ENCODE peak calls at places on chromosome 1, in seven cellular contexts. One of them, this sample, is unnamed. For H3K4me1, the result is how much of the 10 kb centered on the place peaks cover.

GRCh38 chr1:1920608-1921458 is 1.8 kb upstream of the TMEM52 start:
- DNase-seq in uterus: no peak
- DNase-seq in heart left ventricle: peak
- DNase-seq in neural progenitor cell: no peak
- DNase-seq in cardiac muscle cell: no peak
- DNase-seq in right lobe of liver: peak
- DNase-seq in colonic mucosa: no peak
- DNase-seq in this sample: peak

GRCh38 chr1:245428681-245429080 is 273.9 kb downstream of the KIF26B start:
- DNase-seq in neural progenitor cell: no peak
- DNase-seq in right lobe of liver: no peak
- DNase-seq in heart left ventricle: no peak
- DNase-seq in uterus: no peak
- DNase-seq in cardiac muscle cell: no peak
- DNase-seq in colonic mucosa: no peak
- DNase-seq in this sample: no peak

GRCh38 chr1:11697893-11698210 is 6.3 kb downstream of the DRAXIN start:
- DNase-seq in neural progenitor cell: no peak
- DNase-seq in colonic mucosa: no peak
- DNase-seq in cardiac muscle cell: no peak
- DNase-seq in uterus: no peak
- DNase-seq in right lobe of liver: no peak
- DNase-seq in heart left ventricle: no peak
- DNase-seq in this sample: no peak

GRCh38 chr1:5611431-5611830 is 380.8 kb downstream of the NPHP4 start:
- DNase-seq in heart left ventricle: no peak
- DNase-seq in neural progenitor cell: no peak
- DNase-seq in uterus: no peak
- DNase-seq in colonic mucosa: no peak
- DNase-seq in right lobe of liver: no peak
- DNase-seq in cardiac muscle cell: no peak
- DNase-seq in this sample: no peak

GRCh38 chr1:147723691-147724323 is 36.6 kb downstream of the GJA5 start:
- DNase-seq in heart left ventricle: peak
- DNase-seq in right lobe of liver: no peak
- DNase-seq in neural progenitor cell: peak
- DNase-seq in cardiac muscle cell: peak
- DNase-seq in colonic mucosa: peak
- DNase-seq in uterus: peak
- DNase-seq in this sample: peak

GRCh38 chr1:227395391-227396028 is 77.2 kb upstream of the CDC42BPA start:
- DNase-seq in colonic mucosa: no peak
- DNase-seq in uterus: no peak
- DNase-seq in neural progenitor cell: no peak
- DNase-seq in heart left ventricle: no peak
- DNase-seq in right lobe of liver: no peak
- DNase-seq in cardiac muscle cell: peak
- DNase-seq in this sample: no peak

GRCh38 chr1:110412576-110412975 is 5.1 kb upstream of the LAMTOR5 start:
- DNase-seq in right lobe of liver: peak
- DNase-seq in cardiac muscle cell: peak
- DNase-seq in heart left ventricle: peak
- DNase-seq in uterus: peak
- DNase-seq in neural progenitor cell: peak
- DNase-seq in colonic mucosa: peak
- DNase-seq in this sample: peak

GRCh38 chr1:193388165-193388564 is 201.8 kb upstream of the B3GALT2 start:
- DNase-seq in colonic mucosa: no peak
- DNase-seq in cardiac muscle cell: no peak
- DNase-seq in heart left ventricle: no peak
- DNase-seq in right lobe of liver: no peak
- DNase-seq in neural progenitor cell: no peak
- DNase-seq in uterus: no peak
- DNase-seq in this sample: no peak

GRCh38 chr1:15411593-15412487 is 2.2 kb downstream of the EFHD2 start:
- DNase-seq in heart left ventricle: peak
- DNase-seq in right lobe of liver: peak
- DNase-seq in colonic mucosa: peak
- DNase-seq in cardiac muscle cell: peak
- DNase-seq in neural progenitor cell: no peak
- DNase-seq in uterus: no peak
- DNase-seq in this sample: peak

GRCh38 chr1:12327566-12327965 is 97.7 kb downstream of the VPS13D start:
- DNase-seq in colonic mucosa: no peak
- DNase-seq in heart left ventricle: no peak
- DNase-seq in uterus: no peak
- DNase-seq in cardiac muscle cell: no peak
- DNase-seq in right lobe of liver: no peak
- DNase-seq in neural progenitor cell: no peak
- DNase-seq in this sample: no peak

GRCh38 chr1:214660900-214661299 is 57.9 kb downstream of the CENPF start:
- DNase-seq in heart left ventricle: peak
- DNase-seq in cardiac muscle cell: peak
- DNase-seq in right lobe of liver: no peak
- DNase-seq in neural progenitor cell: peak
- DNase-seq in colonic mucosa: peak
- DNase-seq in uterus: peak
- DNase-seq in this sample: no peak

GRCh38 chr1:236907205-236907604 is 97.0 kb downstream of the MT1HL1 start:
- DNase-seq in right lobe of liver: no peak
- DNase-seq in neural progenitor cell: peak
- DNase-seq in uterus: no peak
- DNase-seq in heart left ventricle: no peak
- DNase-seq in cardiac muscle cell: no peak
- DNase-seq in colonic mucosa: no peak
- DNase-seq in this sample: no peak

GRCh38 chr1:8873506-8874229 is 4.8 kb downstream of the ENO1 start:
- DNase-seq in uterus: peak
- DNase-seq in colonic mucosa: peak
- DNase-seq in heart left ventricle: peak
- DNase-seq in right lobe of liver: peak
- DNase-seq in cardiac muscle cell: peak
- DNase-seq in neural progenitor cell: peak
- DNase-seq in this sample: peak

GRCh38 chr1:219173758-219174671 is at the start of gene LYPLAL1:
- DNase-seq in heart left ventricle: peak
- DNase-seq in colonic mucosa: peak
- DNase-seq in cardiac muscle cell: peak
- DNase-seq in right lobe of liver: peak
- DNase-seq in uterus: peak
- DNase-seq in neural progenitor cell: peak
- DNase-seq in this sample: peak

GRCh38 chr1:17232759-17233661 is 15.9 kb upstream of the PADI3 start:
- DNase-seq in colonic mucosa: peak
- DNase-seq in cardiac muscle cell: peak
- DNase-seq in right lobe of liver: no peak
- DNase-seq in neural progenitor cell: no peak
- DNase-seq in heart left ventricle: no peak
- DNase-seq in uterus: no peak
- DNase-seq in this sample: no peak

GRCh38 chr1:78718566-78718965 is 68.9 kb downstream of the IFI44 start:
- DNase-seq in uterus: no peak
- DNase-seq in cardiac muscle cell: no peak
- DNase-seq in right lobe of liver: no peak
- DNase-seq in neural progenitor cell: no peak
- DNase-seq in colonic mucosa: no peak
- DNase-seq in heart left ventricle: no peak
- DNase-seq in this sample: no peak

GRCh38 chr1:42742617-42743301 is 2.7 kb upstream of the CLDN19 start:
- DNase-seq in right lobe of liver: no peak
- DNase-seq in uterus: no peak
- DNase-seq in colonic mucosa: no peak
- DNase-seq in neural progenitor cell: no peak
- DNase-seq in heart left ventricle: no peak
- DNase-seq in cardiac muscle cell: no peak
- DNase-seq in this sample: no peak

GRCh38 chr1:84254703-84255238 is 46.7 kb upstream of the SAMD13 start:
- DNase-seq in right lobe of liver: no peak
- DNase-seq in cardiac muscle cell: no peak
- DNase-seq in neural progenitor cell: peak
- DNase-seq in colonic mucosa: no peak
- DNase-seq in heart left ventricle: no peak
- DNase-seq in uterus: no peak
- DNase-seq in this sample: no peak

GRCh38 chr1:204075890-204076837 is 3.2 kb downstream of the SOX13 start:
- DNase-seq in cardiac muscle cell: no peak
- DNase-seq in heart left ventricle: no peak
- DNase-seq in neural progenitor cell: no peak
- DNase-seq in uterus: no peak
- DNase-seq in colonic mucosa: no peak
- DNase-seq in right lobe of liver: no peak
- DNase-seq in this sample: peak
- H3K27ac ChIP-seq in cardiac muscle cell: no peak
- H3K27ac ChIP-seq in heart left ventricle: peak
- H3K27ac ChIP-seq in neural progenitor cell: no peak
- H3K27ac ChIP-seq in uterus: peak
- H3K27ac ChIP-seq in colonic mucosa: no peak
- H3K27ac ChIP-seq in right lobe of liver: no peak
- H3K27ac ChIP-seq in this sample: peak

GRCh38 chr1:43934279-43934985 is 831 bp downstream of the ARTN start:
- DNase-seq in neural progenitor cell: peak
- DNase-seq in uterus: peak
- DNase-seq in colonic mucosa: peak
- DNase-seq in cardiac muscle cell: peak
- DNase-seq in right lobe of liver: peak
- DNase-seq in heart left ventricle: peak
- DNase-seq in this sample: peak

GRCh38 chr1:43936470-43937151 is 3.0 kb downstream of the ARTN start:
- DNase-seq in heart left ventricle: peak
- DNase-seq in uterus: peak
- DNase-seq in cardiac muscle cell: peak
- DNase-seq in right lobe of liver: no peak
- DNase-seq in colonic mucosa: peak
- DNase-seq in neural progenitor cell: peak
- DNase-seq in this sample: peak

GRCh38 chr1:43935711-43936427 is 2.3 kb downstream of the ARTN start:
- DNase-seq in right lobe of liver: no peak
- DNase-seq in uterus: no peak
- DNase-seq in heart left ventricle: no peak
- DNase-seq in colonic mucosa: peak
- DNase-seq in neural progenitor cell: no peak
- DNase-seq in cardiac muscle cell: no peak
- DNase-seq in this sample: no peak

GRCh38 chr1:43933386-43934278 is at the start of gene ARTN:
- DNase-seq in heart left ventricle: no peak
- DNase-seq in uterus: peak
- DNase-seq in right lobe of liver: no peak
- DNase-seq in neural progenitor cell: peak
- DNase-seq in cardiac muscle cell: no peak
- DNase-seq in colonic mucosa: peak
- DNase-seq in this sample: peak

DNA sequence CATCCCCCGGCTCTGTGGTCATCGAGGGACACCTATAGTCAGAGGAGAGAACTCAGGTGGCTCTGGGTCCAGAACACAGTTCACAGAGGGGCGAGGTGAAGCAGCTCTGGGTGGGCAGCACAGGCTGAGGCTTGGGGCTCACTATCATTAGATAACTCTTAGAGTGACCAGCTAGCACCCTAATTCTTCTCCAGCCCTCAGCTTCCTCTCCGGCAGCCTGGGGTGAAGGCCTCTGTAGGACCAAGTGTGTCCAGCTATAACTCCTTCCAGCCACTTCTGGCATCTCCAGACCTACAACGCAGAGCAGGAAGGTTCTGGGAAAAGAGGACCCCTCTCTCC is 1.4 kb downstream of the ARTN start:
- DNase-seq in cardiac muscle cell: no peak
- DNase-seq in heart left ventricle: no peak
- DNase-seq in neural progenitor cell: no peak
- DNase-seq in uterus: no peak
- DNase-seq in colonic mucosa: no peak
- DNase-seq in right lobe of liver: no peak
- DNase-seq in this sample: no peak
- TF ChIP-seq CTCF in cardiac muscle cell: no peak
- TF ChIP-seq CTCF in heart left ventricle: no peak
- TF ChIP-seq CTCF in neural progenitor cell: no peak
- TF ChIP-seq CTCF in uterus: no peak
- TF ChIP-seq CTCF in colonic mucosa: no peak
- TF ChIP-seq CTCF in right lobe of liver: no peak
- TF ChIP-seq CTCF in this sample: no peak

GRCh38 chr1:229105822-229106525 is 164.9 kb upstream of the RAB4A start:
- DNase-seq in cardiac muscle cell: no peak
- DNase-seq in heart left ventricle: no peak
- DNase-seq in neural progenitor cell: no peak
- DNase-seq in right lobe of liver: peak
- DNase-seq in colonic mucosa: no peak
- DNase-seq in uterus: no peak
- DNase-seq in this sample: no peak
- H3K4me1 ChIP-seq in cardiac muscle cell: under half
- H3K4me1 ChIP-seq in heart left ventricle: under half
- H3K4me1 ChIP-seq in neural progenitor cell: under half
- H3K4me1 ChIP-seq in right lobe of liver: half or more
- H3K4me1 ChIP-seq in colonic mucosa: under half
- H3K4me1 ChIP-seq in uterus: under half
- H3K4me1 ChIP-seq in this sample: under half

GRCh38 chr1:3111616-3112021 is 42.6 kb downstream of the PRDM16 start:
- DNase-seq in heart left ventricle: no peak
- DNase-seq in neural progenitor cell: peak
- DNase-seq in right lobe of liver: no peak
- DNase-seq in cardiac muscle cell: no peak
- DNase-seq in uterus: no peak
- DNase-seq in colonic mucosa: no peak
- DNase-seq in this sample: no peak
- H3K27ac ChIP-seq in heart left ventricle: no peak
- H3K27ac ChIP-seq in neural progenitor cell: peak
- H3K27ac ChIP-seq in right lobe of liver: no peak
- H3K27ac ChIP-seq in cardiac muscle cell: peak
- H3K27ac ChIP-seq in uterus: no peak
- H3K27ac ChIP-seq in colonic mucosa: no peak
- H3K27ac ChIP-seq in this sample: no peak

GRCh38 chr1:35915693-35916092 is 15.2 kb upstream of the AGO3 start:
- DNase-seq in right lobe of liver: no peak
- DNase-seq in uterus: no peak
- DNase-seq in heart left ventricle: no peak
- DNase-seq in neural progenitor cell: no peak
- DNase-seq in colonic mucosa: no peak
- DNase-seq in cardiac muscle cell: peak
- DNase-seq in this sample: no peak
- TF ChIP-seq CTCF in right lobe of liver: no peak
- TF ChIP-seq CTCF in uterus: no peak
- TF ChIP-seq CTCF in heart left ventricle: no peak
- TF ChIP-seq CTCF in neural progenitor cell: no peak
- TF ChIP-seq CTCF in colonic mucosa: no peak
- TF ChIP-seq CTCF in cardiac muscle cell: no peak
- TF ChIP-seq CTCF in this sample: no peak

GRCh38 chr1:90719321-90720136 is 2.4 kb upstream of the BARHL2 start:
- DNase-seq in neural progenitor cell: peak
- DNase-seq in uterus: no peak
- DNase-seq in right lobe of liver: no peak
- DNase-seq in heart left ventricle: no peak
- DNase-seq in cardiac muscle cell: no peak
- DNase-seq in colonic mucosa: no peak
- DNase-seq in this sample: no peak
- H3K4me1 ChIP-seq in neural progenitor cell: under half
- H3K4me1 ChIP-seq in uterus: under half
- H3K4me1 ChIP-seq in right lobe of liver: under half
- H3K4me1 ChIP-seq in heart left ventricle: under half
- H3K4me1 ChIP-seq in cardiac muscle cell: under half
- H3K4me1 ChIP-seq in colonic mucosa: under half
- H3K4me1 ChIP-seq in this sample: under half

DNA sequence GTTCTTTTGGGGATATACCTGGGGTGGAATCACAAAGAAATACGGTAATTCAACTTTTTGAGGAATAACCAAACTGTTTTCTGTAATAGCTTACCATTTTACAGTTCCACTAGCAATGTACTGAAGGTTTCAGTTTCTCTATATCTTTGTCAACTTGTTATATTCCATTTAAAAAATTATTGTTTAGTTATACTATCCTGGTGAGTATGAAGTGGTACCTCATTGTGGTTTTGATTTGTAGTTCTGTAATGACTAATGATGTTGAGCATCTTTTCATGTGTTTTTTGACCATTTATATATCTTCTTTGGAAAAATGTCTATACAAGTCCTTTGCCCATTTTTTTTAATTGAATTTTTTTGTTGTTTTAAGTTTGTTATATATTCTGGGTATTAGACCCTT is 39.4 kb downstream of the MAST2 start:
- DNase-seq in cardiac muscle cell: no peak
- DNase-seq in heart left ventricle: no peak
- DNase-seq in right lobe of liver: no peak
- DNase-seq in colonic mucosa: no peak
- DNase-seq in uterus: no peak
- DNase-seq in neural progenitor cell: no peak
- DNase-seq in this sample: no peak
- H3K27ac ChIP-seq in cardiac muscle cell: no peak
- H3K27ac ChIP-seq in heart left ventricle: no peak
- H3K27ac ChIP-seq in right lobe of liver: no peak
- H3K27ac ChIP-seq in colonic mucosa: no peak
- H3K27ac ChIP-seq in uterus: no peak
- H3K27ac ChIP-seq in neural progenitor cell: no peak
- H3K27ac ChIP-seq in this sample: no peak